ENCODE peak calls at places on chromosomes 12 and 14, in nine cellular contexts. E is COR-L47; H is colonic mucosa; R is GM12865; S is HFF-Myc; Z is ecto neural progenitor cell; Y is activated CD4-positive, alpha-beta T cell treated with anti-CD3 and anti-CD28 coated beads for 1 hour; K is sciatic nerve; X is NCI-H1417. Q is an unnamed sample.

GRCh38 chr14:98227000-98227726 is 1044.8 kb downstream of the BCL11B start:
- DNase-seq in K (no peak), X (no peak), R (peak; percentile 98), H (no peak), Z (no peak), E (no peak), S (no peak), Y (no peak), Q (no peak)

GRCh38 chr14:49306152-49306751 is 279.9 kb downstream of the RPS29 start:
- DNase-seq in Y (no peak), H (no peak), X (peak; percentile 50), S (no peak), K (no peak), E (peak; percentile 2), R (peak; percentile 17), Z (no peak), Q (no peak)

GRCh38 chr12:111741235-111741812 is 25.4 kb upstream of the ALDH2 start:
- DNase-seq in Y (no peak), H (peak; percentile 66), R (no peak), Z (no peak), K (no peak), S (no peak), X (peak; percentile 52), E (peak; percentile 23), Q (no peak)

GRCh38 chr14:21589317-21589716 is 9.4 kb upstream of the OR10G3 start:
- DNase-seq in X (no peak), R (no peak), S (no peak), H (no peak), Y (no peak), E (no peak), K (no peak), Z (no peak), Q (no peak)

GRCh38 chr12:89507015-89507824 is 17.4 kb downstream of the GALNT4 start:
- DNase-seq in S (no peak), Y (no peak), R (no peak), X (peak; percentile 50), H (peak; percentile 50), E (peak; percentile 21), Z (no peak), K (no peak), Q (no peak)

GRCh38 chr14:65790185-65790815 is 377.8 kb downstream of the FUT8 start:
- DNase-seq in K (no peak), X (peak; percentile 41), R (no peak), Z (no peak), S (no peak), E (no peak), H (no peak), Y (no peak), Q (no peak)

GRCh38 chr12:82047480-82047879 is 288.3 kb upstream of the PPFIA2 start:
- DNase-seq in E (no peak), Y (no peak), S (no peak), Z (no peak), K (no peak), X (no peak), H (no peak), R (no peak), Q (no peak)

GRCh38 chr12:10213168-10214130 is 772 bp downstream of the GABARAPL1 start:
- DNase-seq in S (no peak), R (peak; percentile 63), H (peak; percentile 60), E (no peak), Z (peak; percentile 79), Y (peak; percentile 58), X (peak; percentile 86), K (peak; percentile 85), Q (peak; percentile 64)

GRCh38 chr14:86654558-86655184 is 1124.7 kb downstream of the FLRT2 start:
- DNase-seq in H (peak; percentile 51), Y (no peak), K (peak; percentile 78), S (peak; percentile 19), E (peak; percentile 63), Z (peak; percentile 72), X (peak; percentile 78), R (peak; percentile 21), Q (no peak)

GRCh38 chr14:83071888-83072501 is 1538.3 kb upstream of the SEL1L start:
- DNase-seq in E (peak; percentile 23), Z (no peak), R (peak; percentile 18), Y (no peak), K (no peak), S (peak; percentile 0), X (peak; percentile 68), H (no peak), Q (no peak)

GRCh38 chr14:56474419-56475022 is 105.1 kb upstream of the TMEM260 start:
- DNase-seq in K (no peak), S (peak; percentile 17), H (no peak), X (peak; percentile 85), E (peak; percentile 25), Z (no peak), Y (no peak), R (peak; percentile 35), Q (no peak)

GRCh38 chr14:99596071-99596627 is 7.9 kb downstream of the CCDC85C start:
- DNase-seq in Z (no peak), S (no peak), H (peak; percentile 77), E (no peak), R (no peak), K (no peak), Y (no peak), X (no peak), Q (no peak)

GRCh38 chr12:29516431-29516875 is 19.0 kb upstream of the OVCH1 start:
- DNase-seq in S (no peak), Z (no peak), E (no peak), Y (no peak), R (no peak), X (no peak), H (no peak), K (no peak), Q (no peak)

GRCh38 chr12:12546314-12546772 is 16.3 kb downstream of the DUSP16 start:
- DNase-seq in R (no peak), Y (no peak), H (no peak), E (no peak), Z (no peak), K (no peak), X (peak; percentile 65), S (no peak), Q (no peak)

GRCh38 chr12:18703916-18704315 is 33.9 kb downstream of the PLCZ1 start:
- DNase-seq in H (no peak), S (no peak), R (no peak), E (no peak), Y (no peak), X (no peak), K (no peak), Z (no peak), Q (no peak)

GRCh38 chr14:24179294-24179960 is 7.5 kb downstream of the REC8 start:
- DNase-seq in H (no peak), X (no peak), Z (no peak), Y (no peak), E (no peak), R (no peak), S (no peak), K (no peak), Q (no peak)

GRCh38 chr12:89082354-89082753 is 269.9 kb downstream of the DUSP6 start:
- DNase-seq in R (no peak), S (no peak), Y (no peak), H (no peak), E (no peak), Z (no peak), X (no peak), K (no peak), Q (no peak)

GRCh38 chr12:122980192-122981035 is at the start of gene ARL6IP4:
- DNase-seq in K (peak; percentile 81), X (peak; percentile 80), R (peak; percentile 81), E (peak; percentile 36), Z (peak; percentile 79), H (peak; percentile 57), S (no peak), Y (peak; percentile 46), Q (peak; percentile 46)

GRCh38 chr12:27425306-27425705 is 21.2 kb upstream of the SMCO2 start:
- DNase-seq in E (no peak), Z (no peak), K (no peak), H (no peak), X (no peak), S (no peak), R (no peak), Y (no peak), Q (no peak)

Q was measured in T-helper 17 cell.